ENCODE peak calls at places on chromosomes 4 and X, in five cellular contexts. C, X, Y, U and J are unnamed samples. For H3K9me3 and H3K4me1, the result is how much of the 10 kb centered on the place peaks cover.

GRCh38 chr4:24070117-24070516 is 180.3 kb upstream of the PPARGC1A start:
- DNase-seq in C (no peak), X (no peak), Y (no peak), U (no peak), J (no peak)

GRCh38 chrX:100409316-100410082 is 574 bp downstream of the PCDH19 start:
- DNase-seq in C (no peak), X (peak), Y (no peak), U (peak), J (no peak)

GRCh38 chrX:107748490-107748889 is 27.1 kb downstream of the TSC22D3 start:
- DNase-seq in C (no peak), X (no peak), Y (no peak), U (no peak), J (no peak)

GRCh38 chr4:38111717-38112116 is 151.5 kb downstream of the PTTG2 start:
- DNase-seq in C (no peak), X (no peak), Y (no peak), U (no peak), J (no peak)

GRCh38 chr4:5033266-5033945 is 14.1 kb upstream of the CYTL1 start:
- DNase-seq in C (peak), X (no peak), Y (no peak), U (no peak), J (no peak)

GRCh38 chr4:25351777-25352421 is 25.2 kb upstream of the ANAPC4 start:
- DNase-seq in C (no peak), X (no peak), Y (no peak), U (no peak), J (no peak)

GRCh38 chrX:115584715-115585114 is 23.7 kb downstream of the PLS3 start:
- DNase-seq in C (no peak), X (no peak), Y (no peak), U (no peak), J (no peak)

GRCh38 chr4:100049872-100050271 is 99.8 kb upstream of the H2AZ1 start:
- DNase-seq in C (no peak), X (no peak), Y (no peak), U (no peak), J (no peak)

GRCh38 chrX:153861733-153862300 is 24.2 kb downstream of the L1CAM start:
- DNase-seq in C (no peak), X (no peak), Y (no peak), U (peak), J (no peak)

GRCh38 chrX:100649550-100650356 is 5.8 kb downstream of the SRPX2 start:
- DNase-seq in C (peak), X (peak), Y (peak), U (peak), J (no peak)

GRCh38 chrX:103913356-103914020 is 48.9 kb upstream of the TMSB15B start:
- DNase-seq in C (no peak), X (no peak), Y (no peak), U (no peak), J (no peak)

GRCh38 chrX:2224141-2224540 is 276.6 kb downstream of the DHRSX start:
- DNase-seq in C (no peak), X (no peak), Y (no peak), U (peak), J (no peak)
- H3K9me3 ChIP-seq in C (under half), X (under half), Y (under half), U (under half), J (under half)

GRCh38 chr4:94538229-94538628 is 86.5 kb downstream of the PDLIM5 start:
- DNase-seq in C (no peak), X (no peak), Y (no peak), U (no peak), J (no peak)

GRCh38 chr4:94536649-94537464 is 85.1 kb downstream of the PDLIM5 start:
- DNase-seq in C (no peak), X (no peak), Y (no peak), U (no peak), J (no peak)

GRCh38 chr4:94534401-94535312 is 82.9 kb downstream of the PDLIM5 start:
- DNase-seq in C (no peak), X (no peak), Y (no peak), U (no peak), J (no peak)

GRCh38 chr4:94533405-94534223 is 81.9 kb downstream of the PDLIM5 start:
- DNase-seq in C (no peak), X (no peak), Y (no peak), U (no peak), J (no peak)

GRCh38 chr4:94536049-94536448 is 84.3 kb downstream of the PDLIM5 start:
- DNase-seq in C (no peak), X (no peak), Y (no peak), U (no peak), J (no peak)
- H3K4me1 ChIP-seq in C (under half), X (under half), Y (under half), U (under half), J (under half)

DNA sequence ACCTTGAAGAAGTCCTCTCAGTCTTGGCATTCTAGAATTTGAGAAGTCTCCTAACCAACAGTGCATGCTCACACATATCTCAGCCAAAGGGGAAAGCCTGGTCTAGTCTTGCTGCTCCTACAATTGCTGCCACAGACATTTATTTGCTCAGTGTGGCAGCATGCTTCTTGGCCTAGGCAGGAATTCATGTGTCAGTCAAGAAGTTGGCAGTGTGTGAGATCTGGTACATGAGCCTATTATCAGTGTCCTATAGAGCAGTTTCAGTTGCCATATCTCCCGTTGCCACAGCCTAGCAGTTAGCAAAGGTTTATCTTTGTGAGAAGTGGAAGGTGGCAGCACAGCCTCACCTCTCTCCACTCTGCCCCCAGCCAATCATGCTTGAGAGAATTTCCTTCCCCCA is 176.9 kb upstream of the ARHGEF9 start:
- DNase-seq in C (no peak), X (no peak), Y (no peak), U (no peak), J (no peak)
- H3K9me3 ChIP-seq in C (under half), X (under half), Y (under half), U (under half), J (under half)

DNA sequence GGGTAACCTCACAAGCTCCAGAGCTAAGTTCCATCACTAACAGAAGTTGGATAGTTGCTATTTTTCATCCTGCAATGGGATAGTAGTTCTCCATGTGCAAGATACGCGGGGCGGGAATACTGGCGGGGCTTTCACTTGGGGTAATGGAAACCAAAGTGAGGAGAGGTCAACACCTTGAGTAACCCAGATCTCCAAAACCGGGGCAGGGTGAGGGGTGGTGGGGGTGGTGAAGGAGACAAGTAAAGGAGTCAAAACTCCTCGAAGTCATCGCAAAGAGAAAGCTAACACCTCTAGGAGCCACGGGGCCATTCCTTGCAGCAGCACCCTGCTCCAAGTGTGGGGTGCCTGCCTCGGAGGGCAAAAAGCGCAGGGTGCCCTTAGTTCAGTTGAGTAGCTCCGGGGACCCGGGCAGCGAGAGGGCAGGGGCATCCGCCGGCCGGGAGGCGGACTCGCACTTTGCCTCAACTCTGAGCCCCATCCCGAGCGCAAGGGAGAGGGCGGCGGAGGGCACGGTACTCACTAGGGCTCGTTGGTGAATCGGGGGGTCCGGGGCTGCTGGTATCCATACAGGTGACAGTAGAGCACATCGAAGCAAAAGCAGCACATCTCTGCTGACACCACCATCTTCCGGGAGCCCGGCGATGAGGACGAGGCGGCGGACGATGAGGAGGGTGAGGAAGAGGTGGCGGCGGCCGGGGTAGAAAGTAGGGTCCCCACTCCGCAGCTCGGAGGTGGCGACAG is 636 bp downstream of the AMMECR1 start:
- DNase-seq in C (peak), X (no peak), Y (no peak), U (peak), J (peak)
- H3K4me1 ChIP-seq in C (under half), X (under half), Y (under half), U (under half), J (under half)

DNA sequence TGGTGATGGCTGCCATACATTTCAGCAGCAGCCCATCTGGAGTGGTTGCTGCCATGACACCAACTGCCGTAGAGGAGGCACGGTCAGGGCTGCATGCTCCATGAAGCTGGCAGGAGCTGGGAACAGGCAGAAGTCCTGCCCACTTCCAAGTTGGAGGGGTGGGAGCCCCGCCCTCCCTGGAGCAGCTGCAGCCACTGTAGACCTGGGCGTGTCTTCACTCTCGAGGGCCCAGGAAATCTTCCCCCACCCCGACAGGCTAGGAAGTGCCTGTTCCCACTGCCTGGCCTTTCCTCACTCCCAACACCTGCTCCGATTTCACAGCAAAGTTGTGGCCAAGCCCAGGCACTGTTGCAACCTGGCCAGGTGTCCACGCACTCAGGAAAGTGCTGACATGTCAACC is 42.3 kb downstream of the NALF2 start:
- DNase-seq in C (no peak), X (peak), Y (no peak), U (no peak), J (no peak)
- H3K9me3 ChIP-seq in C (under half), X (under half), Y (under half), U (under half), J (under half)

GRCh38 chrX:44908198-44908597 is 35.2 kb downstream of the KDM6A start:
- DNase-seq in C (no peak), X (no peak), Y (no peak), U (no peak), J (no peak)
- H3K4me1 ChIP-seq in C (under half), X (under half), Y (under half), U (under half), J (half or more)

DNA sequence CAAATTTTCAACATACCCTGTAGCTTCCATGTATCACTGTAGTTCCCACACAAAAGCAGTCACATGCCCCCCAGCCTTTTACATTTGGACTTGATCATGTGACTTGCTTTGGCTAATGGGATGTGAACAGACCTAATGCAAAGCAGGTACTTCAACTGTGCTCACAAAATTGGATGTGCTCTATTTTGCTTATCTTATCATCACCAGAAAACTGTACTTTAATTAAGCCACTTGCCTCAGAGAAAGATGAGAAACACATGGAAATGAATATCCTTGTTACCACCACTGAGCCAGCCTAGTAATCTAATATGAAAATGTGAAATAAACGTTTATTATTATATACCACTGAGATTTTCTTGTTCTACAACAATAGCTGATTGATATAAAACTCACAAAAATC is 402.7 kb upstream of the HTR2C start:
- DNase-seq in C (no peak), X (no peak), Y (no peak), U (no peak), J (no peak)
- H3K9me3 ChIP-seq in C (under half), X (under half), Y (under half), U (under half), J (under half)

GRCh38 chrX:49178537-49178936 is 6.8 kb downstream of the PLP2 start:
- DNase-seq in C (no peak), X (no peak), Y (no peak), U (no peak), J (no peak)

GRCh38 chrX:49177338-49177833 is 5.7 kb downstream of the PLP2 start:
- DNase-seq in C (no peak), X (no peak), Y (no peak), U (no peak), J (peak)

GRCh38 chrX:49179358-49179757 is 6.8 kb downstream of the PRICKLE3 start:
- DNase-seq in C (no peak), X (no peak), Y (no peak), U (no peak), J (no peak)

GRCh38 chrX:49176421-49177326 is 5.0 kb downstream of the PLP2 start:
- DNase-seq in C (no peak), X (no peak), Y (no peak), U (no peak), J (peak)

DNA sequence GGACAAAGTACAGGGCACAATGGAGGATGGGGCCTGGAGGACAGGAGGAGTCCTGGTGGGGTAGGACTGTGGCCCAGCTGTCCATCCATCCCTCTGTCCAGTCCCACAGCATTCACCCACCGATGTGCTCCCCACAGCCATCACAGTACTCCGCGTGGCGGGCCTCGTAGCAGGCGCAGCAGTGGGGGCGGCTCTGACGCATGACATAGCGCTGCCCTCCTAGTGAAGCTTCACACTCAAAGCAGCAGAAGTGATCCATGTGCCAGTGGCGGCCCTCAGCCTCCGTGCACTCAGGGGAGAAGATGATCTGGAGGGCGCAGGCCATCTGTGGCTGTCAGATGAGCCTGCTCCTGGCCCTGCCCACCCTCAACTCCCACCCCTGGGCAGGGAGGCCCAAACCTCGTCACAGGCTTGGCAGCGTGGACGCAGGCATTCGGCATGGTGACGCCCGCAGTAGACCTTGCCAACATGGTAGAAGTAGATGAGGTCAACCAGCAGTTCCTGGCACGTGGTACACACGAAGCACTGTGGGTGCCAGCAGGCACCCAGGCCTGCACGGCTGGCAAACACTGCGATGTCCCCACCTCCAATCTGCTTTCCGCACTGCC is 6.3 kb downstream of the PLP2 start:
- DNase-seq in C (no peak), X (no peak), Y (no peak), U (no peak), J (no peak)
- H3K4me1 ChIP-seq in C (under half), X (under half), Y (under half), U (under half), J (under half)

GRCh38 chrX:82734140-82734539 is 774.0 kb upstream of the POU3F4 start:
- DNase-seq in C (no peak), X (no peak), Y (no peak), U (no peak), J (no peak)
- H3K9me3 ChIP-seq in C (under half), X (under half), Y (under half), U (under half), J (under half)

DNA sequence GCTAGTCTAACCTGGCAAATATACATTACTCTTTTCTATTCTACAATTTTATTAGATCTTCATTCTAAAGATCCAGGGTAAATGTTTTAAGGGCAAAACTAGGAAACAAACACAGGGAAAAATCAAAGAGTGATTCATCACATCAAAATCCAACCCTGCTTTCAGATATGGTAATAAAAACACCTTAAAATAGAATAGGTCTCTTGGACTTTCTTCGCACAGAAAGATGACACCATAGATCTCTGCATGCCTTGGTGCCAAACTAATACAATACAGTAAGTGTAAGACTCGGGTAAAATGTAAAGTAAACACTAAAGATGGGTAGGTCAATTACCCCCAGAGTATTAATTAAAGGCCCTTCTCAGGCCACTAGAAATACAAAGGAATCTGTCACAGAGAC is 34.2 kb downstream of the LDB2 start:
- DNase-seq in C (no peak), X (no peak), Y (no peak), U (no peak), J (no peak)
- H3K4me1 ChIP-seq in C (under half), X (under half), Y (under half), U (under half), J (under half)